ENCODE peak calls at places on chromosomes 12 and 14, in ten cellular contexts. One of them, this sample, is unnamed.

GRCh38 chr14:104967414-104968152 is 10.6 kb downstream of the AHNAK2 start:
- DNase-seq in neuronal stem cell: no peak
- DNase-seq in SW480: peak; percentile 59
- DNase-seq in substantia nigra: no peak
- DNase-seq in iris pigment epithelial cell: peak; percentile 40
- DNase-seq in endothelial cell: peak; percentile 75
- DNase-seq in dermis microvascular lymphatic vessel endothelial cell: peak; percentile 77
- DNase-seq in psoas muscle: peak; percentile 68
- DNase-seq in activated CD4-positive, alpha-beta T cell treated with anti-CD3 and anti-CD28 coated beads, Interleukin-2, amount 50 U/mL, for 48 hours: no peak
- DNase-seq in fibroblast of pulmonary artery: peak; percentile 40
- DNase-seq in this sample: no peak

GRCh38 chr14:50773632-50774541 is 57.1 kb downstream of the NIN start:
- DNase-seq in SW480: peak; percentile 10
- DNase-seq in activated CD4-positive, alpha-beta T cell treated with anti-CD3 and anti-CD28 coated beads, Interleukin-2, amount 50 U/mL, for 48 hours: peak; percentile 47
- DNase-seq in psoas muscle: peak; percentile 64
- DNase-seq in dermis microvascular lymphatic vessel endothelial cell: peak; percentile 56
- DNase-seq in iris pigment epithelial cell: peak; percentile 48
- DNase-seq in neuronal stem cell: peak; percentile 55
- DNase-seq in substantia nigra: peak; percentile 33
- DNase-seq in endothelial cell: peak; percentile 70
- DNase-seq in fibroblast of pulmonary artery: peak; percentile 44
- DNase-seq in this sample: peak; percentile 76

GRCh38 chr12:28167981-28168485 is 22.2 kb upstream of the CCDC91 start:
- DNase-seq in endothelial cell: no peak
- DNase-seq in dermis microvascular lymphatic vessel endothelial cell: no peak
- DNase-seq in substantia nigra: no peak
- DNase-seq in psoas muscle: no peak
- DNase-seq in neuronal stem cell: no peak
- DNase-seq in iris pigment epithelial cell: no peak
- DNase-seq in SW480: no peak
- DNase-seq in activated CD4-positive, alpha-beta T cell treated with anti-CD3 and anti-CD28 coated beads, Interleukin-2, amount 50 U/mL, for 48 hours: no peak
- DNase-seq in fibroblast of pulmonary artery: no peak
- DNase-seq in this sample: no peak

GRCh38 chr12:11348439-11348838 is 38.2 kb upstream of the PRB4 start:
- DNase-seq in endothelial cell: no peak
- DNase-seq in substantia nigra: no peak
- DNase-seq in activated CD4-positive, alpha-beta T cell treated with anti-CD3 and anti-CD28 coated beads, Interleukin-2, amount 50 U/mL, for 48 hours: no peak
- DNase-seq in fibroblast of pulmonary artery: no peak
- DNase-seq in dermis microvascular lymphatic vessel endothelial cell: no peak
- DNase-seq in neuronal stem cell: no peak
- DNase-seq in psoas muscle: no peak
- DNase-seq in SW480: no peak
- DNase-seq in iris pigment epithelial cell: no peak
- DNase-seq in this sample: no peak

GRCh38 chr14:89444536-89445125 is 27.6 kb upstream of the FOXN3 start:
- DNase-seq in iris pigment epithelial cell: peak; percentile 52
- DNase-seq in endothelial cell: no peak
- DNase-seq in fibroblast of pulmonary artery: peak; percentile 38
- DNase-seq in psoas muscle: no peak
- DNase-seq in SW480: no peak
- DNase-seq in neuronal stem cell: no peak
- DNase-seq in dermis microvascular lymphatic vessel endothelial cell: no peak
- DNase-seq in activated CD4-positive, alpha-beta T cell treated with anti-CD3 and anti-CD28 coated beads, Interleukin-2, amount 50 U/mL, for 48 hours: no peak
- DNase-seq in substantia nigra: no peak
- DNase-seq in this sample: no peak

GRCh38 chr14:96079066-96079465 is 39.9 kb downstream of the C14orf132 start:
- DNase-seq in neuronal stem cell: no peak
- DNase-seq in SW480: no peak
- DNase-seq in fibroblast of pulmonary artery: no peak
- DNase-seq in activated CD4-positive, alpha-beta T cell treated with anti-CD3 and anti-CD28 coated beads, Interleukin-2, amount 50 U/mL, for 48 hours: no peak
- DNase-seq in dermis microvascular lymphatic vessel endothelial cell: no peak
- DNase-seq in iris pigment epithelial cell: no peak
- DNase-seq in psoas muscle: peak; percentile 8
- DNase-seq in endothelial cell: no peak
- DNase-seq in substantia nigra: no peak
- DNase-seq in this sample: no peak

GRCh38 chr14:68685419-68686211 is 107.3 kb downstream of the ZFP36L1 start:
- DNase-seq in neuronal stem cell: no peak
- DNase-seq in endothelial cell: no peak
- DNase-seq in substantia nigra: no peak
- DNase-seq in psoas muscle: peak; percentile 50
- DNase-seq in activated CD4-positive, alpha-beta T cell treated with anti-CD3 and anti-CD28 coated beads, Interleukin-2, amount 50 U/mL, for 48 hours: peak; percentile 66
- DNase-seq in iris pigment epithelial cell: peak; percentile 85
- DNase-seq in dermis microvascular lymphatic vessel endothelial cell: peak; percentile 56
- DNase-seq in fibroblast of pulmonary artery: peak; percentile 66
- DNase-seq in SW480: peak; percentile 100
- DNase-seq in this sample: no peak

GRCh38 chr14:72521968-72522741 is 371.7 kb downstream of the DPF3 start:
- DNase-seq in endothelial cell: no peak
- DNase-seq in neuronal stem cell: no peak
- DNase-seq in activated CD4-positive, alpha-beta T cell treated with anti-CD3 and anti-CD28 coated beads, Interleukin-2, amount 50 U/mL, for 48 hours: no peak
- DNase-seq in iris pigment epithelial cell: no peak
- DNase-seq in psoas muscle: no peak
- DNase-seq in dermis microvascular lymphatic vessel endothelial cell: no peak
- DNase-seq in fibroblast of pulmonary artery: peak; percentile 36
- DNase-seq in substantia nigra: no peak
- DNase-seq in SW480: no peak
- DNase-seq in this sample: no peak

GRCh38 chr14:78631551-78631950 is 461.4 kb downstream of the NRXN3 start:
- DNase-seq in endothelial cell: no peak
- DNase-seq in iris pigment epithelial cell: no peak
- DNase-seq in fibroblast of pulmonary artery: no peak
- DNase-seq in activated CD4-positive, alpha-beta T cell treated with anti-CD3 and anti-CD28 coated beads, Interleukin-2, amount 50 U/mL, for 48 hours: no peak
- DNase-seq in substantia nigra: no peak
- DNase-seq in psoas muscle: no peak
- DNase-seq in SW480: no peak
- DNase-seq in dermis microvascular lymphatic vessel endothelial cell: no peak
- DNase-seq in neuronal stem cell: no peak
- DNase-seq in this sample: no peak

GRCh38 chr12:43942379-43942778 is 106.5 kb downstream of the TMEM117 start:
- DNase-seq in psoas muscle: no peak
- DNase-seq in activated CD4-positive, alpha-beta T cell treated with anti-CD3 and anti-CD28 coated beads, Interleukin-2, amount 50 U/mL, for 48 hours: no peak
- DNase-seq in fibroblast of pulmonary artery: no peak
- DNase-seq in iris pigment epithelial cell: peak; percentile 28
- DNase-seq in dermis microvascular lymphatic vessel endothelial cell: no peak
- DNase-seq in neuronal stem cell: no peak
- DNase-seq in substantia nigra: no peak
- DNase-seq in SW480: no peak
- DNase-seq in endothelial cell: no peak
- DNase-seq in this sample: no peak

GRCh38 chr12:93502802-93503623 is 35.7 kb downstream of the MRPL42 start:
- DNase-seq in SW480: peak; percentile 20
- DNase-seq in endothelial cell: peak; percentile 48
- DNase-seq in neuronal stem cell: peak; percentile 21
- DNase-seq in iris pigment epithelial cell: peak; percentile 40
- DNase-seq in substantia nigra: no peak
- DNase-seq in activated CD4-positive, alpha-beta T cell treated with anti-CD3 and anti-CD28 coated beads, Interleukin-2, amount 50 U/mL, for 48 hours: peak; percentile 51
- DNase-seq in fibroblast of pulmonary artery: peak; percentile 66
- DNase-seq in psoas muscle: no peak
- DNase-seq in dermis microvascular lymphatic vessel endothelial cell: peak; percentile 55
- DNase-seq in this sample: peak; percentile 29

GRCh38 chr12:90905691-90906370 is 49.1 kb downstream of the CCER1 start:
- DNase-seq in fibroblast of pulmonary artery: peak; percentile 21
- DNase-seq in neuronal stem cell: no peak
- DNase-seq in activated CD4-positive, alpha-beta T cell treated with anti-CD3 and anti-CD28 coated beads, Interleukin-2, amount 50 U/mL, for 48 hours: no peak
- DNase-seq in endothelial cell: no peak
- DNase-seq in substantia nigra: no peak
- DNase-seq in dermis microvascular lymphatic vessel endothelial cell: peak; percentile 23
- DNase-seq in psoas muscle: no peak
- DNase-seq in iris pigment epithelial cell: peak; percentile 28
- DNase-seq in SW480: no peak
- DNase-seq in this sample: no peak

GRCh38 chr12:61554268-61555008 is 705.8 kb upstream of the USP15 start:
- DNase-seq in fibroblast of pulmonary artery: no peak
- DNase-seq in iris pigment epithelial cell: no peak
- DNase-seq in SW480: no peak
- DNase-seq in dermis microvascular lymphatic vessel endothelial cell: no peak
- DNase-seq in activated CD4-positive, alpha-beta T cell treated with anti-CD3 and anti-CD28 coated beads, Interleukin-2, amount 50 U/mL, for 48 hours: no peak
- DNase-seq in substantia nigra: no peak
- DNase-seq in psoas muscle: no peak
- DNase-seq in neuronal stem cell: no peak
- DNase-seq in endothelial cell: no peak
- DNase-seq in this sample: peak; percentile 67

GRCh38 chr12:120211904-120212283 is 11.0 kb upstream of the RPLP0 start:
- DNase-seq in psoas muscle: no peak
- DNase-seq in substantia nigra: no peak
- DNase-seq in neuronal stem cell: no peak
- DNase-seq in endothelial cell: no peak
- DNase-seq in iris pigment epithelial cell: no peak
- DNase-seq in SW480: no peak
- DNase-seq in activated CD4-positive, alpha-beta T cell treated with anti-CD3 and anti-CD28 coated beads, Interleukin-2, amount 50 U/mL, for 48 hours: no peak
- DNase-seq in dermis microvascular lymphatic vessel endothelial cell: no peak
- DNase-seq in fibroblast of pulmonary artery: no peak
- DNase-seq in this sample: no peak

GRCh38 chr12:124630791-124631313 is 63.4 kb upstream of the NCOR2 start:
- DNase-seq in dermis microvascular lymphatic vessel endothelial cell: no peak
- DNase-seq in activated CD4-positive, alpha-beta T cell treated with anti-CD3 and anti-CD28 coated beads, Interleukin-2, amount 50 U/mL, for 48 hours: no peak
- DNase-seq in endothelial cell: no peak
- DNase-seq in psoas muscle: no peak
- DNase-seq in SW480: no peak
- DNase-seq in iris pigment epithelial cell: no peak
- DNase-seq in fibroblast of pulmonary artery: no peak
- DNase-seq in substantia nigra: no peak
- DNase-seq in neuronal stem cell: no peak
- DNase-seq in this sample: no peak

GRCh38 chr12:131826064-131826928 is 1.9 kb upstream of the MMP17 start:
- DNase-seq in substantia nigra: no peak
- DNase-seq in endothelial cell: no peak
- DNase-seq in dermis microvascular lymphatic vessel endothelial cell: no peak
- DNase-seq in SW480: no peak
- DNase-seq in activated CD4-positive, alpha-beta T cell treated with anti-CD3 and anti-CD28 coated beads, Interleukin-2, amount 50 U/mL, for 48 hours: no peak
- DNase-seq in neuronal stem cell: no peak
- DNase-seq in psoas muscle: no peak
- DNase-seq in fibroblast of pulmonary artery: no peak
- DNase-seq in iris pigment epithelial cell: no peak
- DNase-seq in this sample: no peak

GRCh38 chr12:56645717-56646446 is at the start of gene ATP5F1B:
- DNase-seq in iris pigment epithelial cell: peak; percentile 100
- DNase-seq in psoas muscle: peak; percentile 96
- DNase-seq in activated CD4-positive, alpha-beta T cell treated with anti-CD3 and anti-CD28 coated beads, Interleukin-2, amount 50 U/mL, for 48 hours: peak; percentile 89
- DNase-seq in fibroblast of pulmonary artery: peak; percentile 100
- DNase-seq in dermis microvascular lymphatic vessel endothelial cell: peak; percentile 100
- DNase-seq in neuronal stem cell: peak; percentile 98
- DNase-seq in substantia nigra: peak; percentile 90
- DNase-seq in endothelial cell: peak; percentile 82
- DNase-seq in SW480: peak; percentile 100
- DNase-seq in this sample: peak; percentile 100

GRCh38 chr12:113149361-113150150 is at the start of gene CFAP73:
- DNase-seq in psoas muscle: no peak
- DNase-seq in SW480: peak; percentile 87
- DNase-seq in fibroblast of pulmonary artery: peak; percentile 85
- DNase-seq in iris pigment epithelial cell: peak; percentile 84
- DNase-seq in substantia nigra: peak; percentile 32
- DNase-seq in dermis microvascular lymphatic vessel endothelial cell: peak; percentile 56
- DNase-seq in endothelial cell: peak; percentile 79
- DNase-seq in neuronal stem cell: peak; percentile 87
- DNase-seq in activated CD4-positive, alpha-beta T cell treated with anti-CD3 and anti-CD28 coated beads, Interleukin-2, amount 50 U/mL, for 48 hours: no peak
- DNase-seq in this sample: peak; percentile 58

GRCh38 chr12:76999157-76999556 is 66.2 kb downstream of the E2F7 start:
- DNase-seq in substantia nigra: no peak
- DNase-seq in neuronal stem cell: no peak
- DNase-seq in activated CD4-positive, alpha-beta T cell treated with anti-CD3 and anti-CD28 coated beads, Interleukin-2, amount 50 U/mL, for 48 hours: no peak
- DNase-seq in SW480: no peak
- DNase-seq in fibroblast of pulmonary artery: no peak
- DNase-seq in iris pigment epithelial cell: no peak
- DNase-seq in psoas muscle: no peak
- DNase-seq in dermis microvascular lymphatic vessel endothelial cell: no peak
- DNase-seq in endothelial cell: no peak
- DNase-seq in this sample: no peak

GRCh38 chr14:93892923-93893549 is 34.1 kb upstream of the FAM181A start:
- DNase-seq in neuronal stem cell: peak; percentile 78
- DNase-seq in iris pigment epithelial cell: peak; percentile 38
- DNase-seq in SW480: peak; percentile 50
- DNase-seq in dermis microvascular lymphatic vessel endothelial cell: peak; percentile 44
- DNase-seq in activated CD4-positive, alpha-beta T cell treated with anti-CD3 and anti-CD28 coated beads, Interleukin-2, amount 50 U/mL, for 48 hours: peak; percentile 83
- DNase-seq in endothelial cell: peak; percentile 84
- DNase-seq in substantia nigra: peak; percentile 53
- DNase-seq in fibroblast of pulmonary artery: peak; percentile 61
- DNase-seq in psoas muscle: peak; percentile 82
- DNase-seq in this sample: peak; percentile 42

GRCh38 chr12:96225003-96225855 is 31.1 kb downstream of the ELK3 start:
- DNase-seq in neuronal stem cell: no peak
- DNase-seq in substantia nigra: no peak
- DNase-seq in psoas muscle: no peak
- DNase-seq in activated CD4-positive, alpha-beta T cell treated with anti-CD3 and anti-CD28 coated beads, Interleukin-2, amount 50 U/mL, for 48 hours: no peak
- DNase-seq in iris pigment epithelial cell: no peak
- DNase-seq in endothelial cell: no peak
- DNase-seq in dermis microvascular lymphatic vessel endothelial cell: peak; percentile 94
- DNase-seq in fibroblast of pulmonary artery: peak; percentile 82
- DNase-seq in SW480: no peak
- DNase-seq in this sample: no peak

GRCh38 chr12:58299371-58299770 is 358.0 kb downstream of the ATP23 start:
- DNase-seq in activated CD4-positive, alpha-beta T cell treated with anti-CD3 and anti-CD28 coated beads, Interleukin-2, amount 50 U/mL, for 48 hours: no peak
- DNase-seq in iris pigment epithelial cell: no peak
- DNase-seq in endothelial cell: no peak
- DNase-seq in dermis microvascular lymphatic vessel endothelial cell: no peak
- DNase-seq in SW480: no peak
- DNase-seq in substantia nigra: no peak
- DNase-seq in fibroblast of pulmonary artery: no peak
- DNase-seq in neuronal stem cell: no peak
- DNase-seq in psoas muscle: no peak
- DNase-seq in this sample: no peak

GRCh38 chr12:63752283-63752682 is 27.4 kb upstream of the RXYLT1 start:
- DNase-seq in SW480: no peak
- DNase-seq in endothelial cell: peak; percentile 25
- DNase-seq in fibroblast of pulmonary artery: no peak
- DNase-seq in psoas muscle: no peak
- DNase-seq in activated CD4-positive, alpha-beta T cell treated with anti-CD3 and anti-CD28 coated beads, Interleukin-2, amount 50 U/mL, for 48 hours: no peak
- DNase-seq in iris pigment epithelial cell: no peak
- DNase-seq in substantia nigra: no peak
- DNase-seq in neuronal stem cell: no peak
- DNase-seq in dermis microvascular lymphatic vessel endothelial cell: no peak
- DNase-seq in this sample: no peak

GRCh38 chr14:61472025-61472672 is 150.8 kb downstream of the PRKCH start:
- DNase-seq in activated CD4-positive, alpha-beta T cell treated with anti-CD3 and anti-CD28 coated beads, Interleukin-2, amount 50 U/mL, for 48 hours: no peak
- DNase-seq in substantia nigra: no peak
- DNase-seq in endothelial cell: no peak
- DNase-seq in fibroblast of pulmonary artery: peak; percentile 99
- DNase-seq in SW480: peak; percentile 88
- DNase-seq in psoas muscle: no peak
- DNase-seq in dermis microvascular lymphatic vessel endothelial cell: peak; percentile 95
- DNase-seq in neuronal stem cell: no peak
- DNase-seq in iris pigment epithelial cell: peak; percentile 100
- DNase-seq in this sample: peak; percentile 51

GRCh38 chr14:24425704-24426103 is 3.8 kb downstream of the CBLN3 start:
- DNase-seq in iris pigment epithelial cell: peak; percentile 92
- DNase-seq in dermis microvascular lymphatic vessel endothelial cell: peak; percentile 88
- DNase-seq in psoas muscle: no peak
- DNase-seq in SW480: no peak
- DNase-seq in activated CD4-positive, alpha-beta T cell treated with anti-CD3 and anti-CD28 coated beads, Interleukin-2, amount 50 U/mL, for 48 hours: no peak
- DNase-seq in fibroblast of pulmonary artery: peak; percentile 91
- DNase-seq in endothelial cell: no peak
- DNase-seq in neuronal stem cell: no peak
- DNase-seq in substantia nigra: no peak
- DNase-seq in this sample: no peak

GRCh38 chr12:62210422-62210821 is 49.8 kb upstream of the USP15 start:
- DNase-seq in dermis microvascular lymphatic vessel endothelial cell: peak; percentile 24
- DNase-seq in psoas muscle: peak; percentile 52
- DNase-seq in substantia nigra: no peak
- DNase-seq in fibroblast of pulmonary artery: peak; percentile 67
- DNase-seq in iris pigment epithelial cell: peak; percentile 66
- DNase-seq in activated CD4-positive, alpha-beta T cell treated with anti-CD3 and anti-CD28 coated beads, Interleukin-2, amount 50 U/mL, for 48 hours: peak; percentile 37
- DNase-seq in endothelial cell: peak; percentile 28
- DNase-seq in neuronal stem cell: peak; percentile 12
- DNase-seq in SW480: peak; percentile 23
- DNase-seq in this sample: peak; percentile 28

GRCh38 chr14:86305058-86305457 is 775.1 kb downstream of the FLRT2 start:
- DNase-seq in fibroblast of pulmonary artery: no peak
- DNase-seq in SW480: no peak
- DNase-seq in endothelial cell: no peak
- DNase-seq in dermis microvascular lymphatic vessel endothelial cell: no peak
- DNase-seq in neuronal stem cell: no peak
- DNase-seq in activated CD4-positive, alpha-beta T cell treated with anti-CD3 and anti-CD28 coated beads, Interleukin-2, amount 50 U/mL, for 48 hours: no peak
- DNase-seq in substantia nigra: no peak
- DNase-seq in iris pigment epithelial cell: no peak
- DNase-seq in psoas muscle: no peak
- DNase-seq in this sample: no peak

GRCh38 chr12:44031472-44032185 is 195.7 kb downstream of the TMEM117 start:
- DNase-seq in neuronal stem cell: no peak
- DNase-seq in psoas muscle: no peak
- DNase-seq in substantia nigra: no peak
- DNase-seq in activated CD4-positive, alpha-beta T cell treated with anti-CD3 and anti-CD28 coated beads, Interleukin-2, amount 50 U/mL, for 48 hours: no peak
- DNase-seq in dermis microvascular lymphatic vessel endothelial cell: no peak
- DNase-seq in SW480: no peak
- DNase-seq in endothelial cell: no peak
- DNase-seq in fibroblast of pulmonary artery: no peak
- DNase-seq in iris pigment epithelial cell: no peak
- DNase-seq in this sample: no peak

This sample was measured in foreskin melanocyte.